ENCODE peak calls at places on chromosomes 1 and 21, in nine cellular contexts. M, R, G, X, C, V, D, K and W are unnamed samples.
A peak's percentile ranks its signal among the peaks of the same experiment; 100 is the strongest.

GRCh38 chr1:45200435-45200834 is 6.0 kb downstream of the ZSWIM5 start:
- DNase-seq in M (no peak), R (no peak), G (no peak), X (no peak), C (no peak), V (no peak), D (no peak), K (no peak), W (no peak)

GRCh38 chr1:29247874-29248273 is 11.6 kb downstream of the PTPRU start:
- DNase-seq in M (no peak), R (no peak), G (no peak), X (no peak), C (no peak), V (no peak), D (no peak), K (no peak), W (no peak)

GRCh38 chr1:27687906-27688305 is 15.9 kb upstream of the IFI6 start:
- DNase-seq in M (no peak), R (no peak), G (no peak), X (no peak), C (no peak), V (no peak), D (no peak), K (no peak), W (no peak)

GRCh38 chr1:181989521-181989920 is 72.0 kb downstream of the ZNF648 start:
- DNase-seq in M (no peak), R (no peak), G (no peak), X (no peak), C (no peak), V (no peak), D (no peak), K (no peak), W (no peak)

GRCh38 chr1:59856725-59857338 is 42.1 kb downstream of the HOOK1 start:
- DNase-seq in M (no peak), R (no peak), G (no peak), X (peak; percentile 47), C (no peak), V (no peak), D (no peak), K (no peak), W (no peak)

GRCh38 chr1:177585492-177586220 is 384.2 kb downstream of the SEC16B start:
- DNase-seq in M (no peak), R (no peak), G (no peak), X (peak; percentile 67), C (no peak), V (no peak), D (no peak), K (no peak), W (peak; percentile 95)

GRCh38 chr1:246117066-246117791 is 389.9 kb downstream of the SMYD3 start:
- DNase-seq in M (peak; percentile 19), R (peak; percentile 50), G (peak; percentile 47), X (peak; percentile 40), C (peak; percentile 45), V (peak; percentile 60), D (peak; percentile 68), K (peak; percentile 43), W (peak; percentile 3)

GRCh38 chr1:67645495-67646144 is 39.4 kb upstream of the GADD45A start:
- DNase-seq in M (no peak), R (no peak), G (no peak), X (no peak), C (peak; percentile 85), V (peak; percentile 20), D (peak; percentile 73), K (no peak), W (no peak)

GRCh38 chr1:5728956-5729355 is 263.3 kb downstream of the NPHP4 start:
- DNase-seq in M (no peak), R (no peak), G (no peak), X (no peak), C (no peak), V (no peak), D (no peak), K (no peak), W (no peak)

GRCh38 chr1:245156736-245157505 is 2.1 kb downstream of the KIF26B start:
- DNase-seq in M (no peak), R (peak; percentile 62), G (peak; percentile 75), X (peak; percentile 45), C (peak; percentile 28), V (peak; percentile 80), D (no peak), K (no peak), W (peak; percentile 48)

GRCh38 chr1:183871142-183871541 is 66.2 kb downstream of the RGL1 start:
- DNase-seq in M (no peak), R (peak; percentile 74), G (no peak), X (no peak), C (peak; percentile 88), V (no peak), D (peak; percentile 20), K (peak; percentile 10), W (no peak)

GRCh38 chr1:247373721-247374141 is 42.1 kb upstream of the ZNF496 start:
- DNase-seq in M (peak; percentile 53), R (peak; percentile 14), G (peak; percentile 79), X (no peak), C (peak; percentile 49), V (no peak), D (no peak), K (no peak), W (no peak)

GRCh38 chr1:1114431-1114830 is 1.5 kb downstream of the C1orf159 start:
- DNase-seq in M (no peak), R (no peak), G (no peak), X (no peak), C (no peak), V (no peak), D (no peak), K (no peak), W (no peak)

GRCh38 chr1:178374016-178374415 is 122.7 kb downstream of the CLEC20A start:
- DNase-seq in M (no peak), R (peak; percentile 45), G (no peak), X (no peak), C (peak; percentile 21), V (no peak), D (no peak), K (no peak), W (no peak)

GRCh38 chr1:206864939-206865671 is at the start of gene IL20:
- DNase-seq in M (peak; percentile 41), R (peak; percentile 45), G (peak; percentile 64), X (peak; percentile 5), C (peak; percentile 88), V (peak; percentile 66), D (peak; percentile 79), K (peak; percentile 81), W (no peak)

GRCh38 chr1:62006690-62007089 is 188.0 kb upstream of the L1TD1 start:
- DNase-seq in M (no peak), R (no peak), G (no peak), X (no peak), C (no peak), V (no peak), D (no peak), K (no peak), W (no peak)

GRCh38 chr1:23483327-23484252 is at the start of gene ASAP3:
- DNase-seq in M (no peak), R (peak; percentile 75), G (peak; percentile 84), X (no peak), C (peak; percentile 51), V (no peak), D (no peak), K (peak; percentile 26), W (no peak)

GRCh38 chr21:45478115-45478801 is 64.0 kb downstream of the SLC19A1 start:
- DNase-seq in M (no peak), R (peak; percentile 57), G (peak; percentile 96), X (no peak), C (no peak), V (peak; percentile 27), D (peak; percentile 47), K (peak; percentile 30), W (no peak)

GRCh38 chr1:38213720-38214367 is 167.3 kb upstream of the POU3F1 start:
- DNase-seq in M (no peak), R (no peak), G (peak; percentile 64), X (peak; percentile 47), C (no peak), V (no peak), D (no peak), K (no peak), W (no peak)

GRCh38 chr1:39269791-39270342 is 65.4 kb downstream of the MACF1 start:
- DNase-seq in M (peak; percentile 83), R (no peak), G (no peak), X (no peak), C (no peak), V (peak; percentile 15), D (no peak), K (no peak), W (peak; percentile 43)

GRCh38 chr1:204447220-204447619 is 35.6 kb upstream of the PPP1R15B start:
- DNase-seq in M (no peak), R (no peak), G (no peak), X (no peak), C (no peak), V (no peak), D (no peak), K (no peak), W (no peak)

GRCh38 chr1:192529031-192529755 is 46.4 kb upstream of the RGS1 start:
- DNase-seq in M (no peak), R (peak; percentile 62), G (no peak), X (no peak), C (peak; percentile 69), V (no peak), D (no peak), K (no peak), W (no peak)

GRCh38 chr1:32953495-32953894 is 11.1 kb downstream of the RNF19B start:
- DNase-seq in M (no peak), R (peak; percentile 85), G (no peak), X (no peak), C (peak; percentile 96), V (no peak), D (no peak), K (peak; percentile 41), W (no peak)

GRCh38 chr21:46149205-46149901 is 6.0 kb downstream of the FTCD start:
- DNase-seq in M (no peak), R (no peak), G (peak; percentile 50), X (no peak), C (no peak), V (no peak), D (no peak), K (no peak), W (no peak)

GRCh38 chr1:214694769-214695168 is 91.8 kb downstream of the CENPF start:
- DNase-seq in M (no peak), R (no peak), G (no peak), X (no peak), C (no peak), V (no peak), D (no peak), K (no peak), W (no peak)

GRCh38 chr1:63691672-63692425 is 82.0 kb upstream of the ROR1 start:
- DNase-seq in M (no peak), R (peak; percentile 85), G (peak; percentile 64), X (peak; percentile 66), C (peak; percentile 80), V (peak; percentile 62), D (peak; percentile 87), K (peak; percentile 57), W (peak; percentile 9)

GRCh38 chr1:218346391-218347204 is 1.5 kb downstream of the TGFB2 start:
- DNase-seq in M (peak; percentile 37), R (peak; percentile 58), G (peak; percentile 61), X (no peak), C (peak; percentile 63), V (no peak), D (no peak), K (no peak), W (no peak)

GRCh38 chr1:84930329-84930728 is 37.3 kb upstream of the LPAR3 start:
- DNase-seq in M (no peak), R (no peak), G (no peak), X (no peak), C (no peak), V (no peak), D (no peak), K (no peak), W (no peak)

GRCh38 chr1:14841951-14842350 is 243.5 kb downstream of the KAZN start:
- DNase-seq in M (no peak), R (no peak), G (no peak), X (no peak), C (no peak), V (no peak), D (no peak), K (no peak), W (no peak)

GRCh38 chr1:12113433-12114339 is 50.6 kb downstream of the TNFRSF8 start:
- DNase-seq in M (no peak), R (peak; percentile 34), G (no peak), X (no peak), C (peak; percentile 53), V (no peak), D (peak; percentile 33), K (no peak), W (peak; percentile 26)

GRCh38 chr1:46539968-46540367 is 11.5 kb downstream of the KNCN start:
- DNase-seq in M (no peak), R (peak; percentile 83), G (no peak), X (no peak), C (peak; percentile 79), V (no peak), D (no peak), K (no peak), W (no peak)